ENCODE peak calls at places on chromosomes 2 and 18, in four cellular contexts. B, S, M and F are unnamed samples.

GRCh38 chr18:38368886-38369285 is 803.3 kb upstream of the CELF4 start:
- DNase-seq in M (no peak), B (no peak), S (no peak), F (no peak)

GRCh38 chr2:88489181-88489580 is 36.7 kb upstream of the FOXI3 start:
- DNase-seq in M (no peak), B (no peak), S (no peak), F (no peak)

GRCh38 chr18:12428923-12429322 is 21.2 kb downstream of the PRELID3A start:
- DNase-seq in M (no peak), B (no peak), S (no peak), F (no peak)

GRCh38 chr2:64086347-64087082 is 57.7 kb downstream of the PELI1 start:
- DNase-seq in M (no peak), B (no peak), S (no peak), F (no peak)

GRCh38 chr2:104434363-104434792 is 419.5 kb upstream of the POU3F3 start:
- DNase-seq in M (no peak), S (no peak), B (peak; percentile 63), F (peak; percentile 48)

GRCh38 chr2:216159646-216160045 is 50.5 kb downstream of the XRCC5 start:
- DNase-seq in M (no peak), B (no peak), S (no peak), F (no peak)

GRCh38 chr2:61950133-61950560 is 44.7 kb downstream of the COMMD1 start:
- DNase-seq in M (no peak), S (no peak), B (no peak), F (no peak)

GRCh38 chr2:68031546-68032160 is 31.2 kb downstream of the C1D start:
- DNase-seq in M (peak; percentile 68), B (no peak), S (no peak), F (no peak)

GRCh38 chr18:10526211-10526949 is 553 bp downstream of the NAPG start:
- DNase-seq in S (peak; percentile 60), B (peak; percentile 83), M (no peak), F (peak; percentile 79)

GRCh38 chr2:67260348-67261277 is 136.5 kb upstream of the ETAA1 start:
- DNase-seq in B (peak; percentile 18), S (no peak), M (peak; percentile 99), F (peak; percentile 44)

GRCh38 chr18:36942264-36942663 is 113.3 kb downstream of the KIAA1328 start:
- DNase-seq in S (no peak), B (no peak), M (peak; percentile 25), F (no peak)

GRCh38 chr2:160434254-160434948 is 59.2 kb downstream of the RBMS1 start:
- DNase-seq in S (no peak), M (no peak), B (no peak), F (no peak)

GRCh38 chr2:200681731-200682130 is 95.9 kb downstream of the AOX1 start:
- DNase-seq in M (no peak), B (no peak), S (no peak), F (no peak)

GRCh38 chr2:133504566-133505505 is 63.4 kb downstream of the NCKAP5 start:
- DNase-seq in M (no peak), B (peak; percentile 52), S (no peak), F (peak; percentile 52)

GRCh38 chr2:120376679-120377640 is 31.0 kb downstream of the INHBB start:
- DNase-seq in B (no peak), S (no peak), M (no peak), F (no peak)

GRCh38 chr2:206728277-206729199 is 10.3 kb upstream of the DYTN start:
- DNase-seq in B (no peak), M (no peak), S (no peak), F (no peak)

GRCh38 chr2:163428187-163428586 is 307.6 kb downstream of the FIGN start:
- DNase-seq in S (no peak), M (no peak), B (no peak), F (no peak)

GRCh38 chr18:67788784-67789545 is 272.4 kb upstream of the DSEL start:
- DNase-seq in B (no peak), S (no peak), M (no peak), F (no peak)